ENCODE peak calls at places on chromosomes 2 and 18, in four cellular contexts. V is IMR-90, X is H1, A is H9. E is an unnamed sample.
A peak's percentile ranks its signal among the peaks of the same experiment; 100 is the strongest.

GRCh38 chr2:128558895-128559532 is 240.3 kb upstream of the HS6ST1 start:
- DNase-seq in V (no peak), X (no peak), A (no peak), E (no peak)

GRCh38 chr2:160308915-160309314 is 108.8 kb upstream of the ITGB6 start:
- DNase-seq in A (no peak), X (peak; percentile 23), V (peak; percentile 75), E (no peak)

GRCh38 chr18:5298156-5298852 is 2.8 kb upstream of the ZBTB14 start:
- DNase-seq in V (no peak), A (no peak), X (no peak), E (no peak)

GRCh38 chr18:31634331-31634713 is 42.6 kb downstream of the TTR start:
- DNase-seq in X (no peak), A (no peak), V (no peak), E (no peak)

GRCh38 chr18:76433788-76434187 is 61.3 kb downstream of the ZNF516 start:
- DNase-seq in X (no peak), A (no peak), V (no peak), E (no peak)

GRCh38 chr2:22692751-22693150 is 692.2 kb upstream of the KLHL29 start:
- DNase-seq in V (no peak), A (no peak), X (no peak), E (no peak)

GRCh38 chr2:190382851-190383250 is 25.3 kb upstream of the MFSD6 start:
- DNase-seq in V (peak; percentile 41), A (no peak), X (no peak), E (no peak)

GRCh38 chr18:23547806-23548205 is 38.5 kb downstream of the NPC1 start:
- DNase-seq in V (no peak), X (no peak), A (no peak), E (no peak)

GRCh38 chr2:105393373-105394055 is 5.3 kb downstream of the FHL2 start:
- DNase-seq in V (peak; percentile 73), A (no peak), X (no peak), E (no peak)

GRCh38 chr2:20326163-20326780 is 24.4 kb downstream of the PUM2 start:
- DNase-seq in V (peak; percentile 68), A (no peak), X (no peak), E (peak; percentile 14)

GRCh38 chr2:148814853-148815419 is 60.1 kb upstream of the KIF5C start:
- DNase-seq in X (no peak), A (no peak), V (peak; percentile 29), E (no peak)

GRCh38 chr2:23385351-23385747 is 370 bp downstream of the KLHL29 start:
- DNase-seq in X (no peak), A (no peak), V (peak; percentile 36), E (no peak)

GRCh38 chr2:30336978-30337841 is 105.9 kb downstream of the LBH start:
- DNase-seq in A (no peak), X (no peak), V (peak; percentile 36), E (no peak)

GRCh38 chr2:19753314-19753713 is 148.5 kb downstream of the TTC32 start:
- DNase-seq in X (no peak), A (no peak), V (peak; percentile 59), E (no peak)

GRCh38 chr2:240426797-240427721 is 8.4 kb upstream of the GPC1 start:
- DNase-seq in X (no peak), V (peak; percentile 85), A (peak; percentile 27), E (no peak)

GRCh38 chr18:49749563-49749962 is 63.8 kb downstream of the ACAA2 start:
- DNase-seq in X (no peak), V (no peak), A (no peak), E (no peak)

GRCh38 chr2:205879362-205879761 is 197.1 kb downstream of the NRP2 start:
- DNase-seq in V (no peak), A (no peak), X (no peak), E (no peak)

GRCh38 chr2:120594856-120595685 is 140.6 kb upstream of the GLI2 start:
- DNase-seq in A (peak; percentile 79), X (no peak), V (no peak), E (no peak)

GRCh38 chr2:112794131-112794733 is 9.9 kb upstream of the IL1A start:
- DNase-seq in X (no peak), A (no peak), V (peak; percentile 96), E (no peak)

GRCh38 chr2:26190369-26190768 is 17.5 kb downstream of the GAREM2 start:
- DNase-seq in X (no peak), A (no peak), V (no peak), E (no peak)

GRCh38 chr2:177124371-177124770 is 88.2 kb upstream of the HNRNPA3 start:
- DNase-seq in X (no peak), V (no peak), A (no peak), E (no peak)

GRCh38 chr18:50611529-50611941 is 51.6 kb downstream of the MAPK4 start:
- DNase-seq in X (no peak), V (no peak), A (no peak), E (no peak)

GRCh38 chr2:191171708-191172355 is 21.0 kb upstream of the STAT4 start:
- DNase-seq in X (no peak), A (no peak), V (peak; percentile 97), E (peak; percentile 3)

GRCh38 chr2:227817336-227817735 is 3.7 kb downstream of the CCL20 start:
- DNase-seq in V (no peak), A (no peak), X (no peak), E (no peak)

GRCh38 chr2:207640661-207641060 is 15.5 kb upstream of the METTL21A start:
- DNase-seq in A (no peak), V (no peak), X (no peak), E (no peak)

GRCh38 chr2:11256166-11256565 is 88.3 kb downstream of the ROCK2 start:
- DNase-seq in X (no peak), V (no peak), A (no peak), E (no peak)

GRCh38 chr2:9145752-9146430 is 60.7 kb upstream of the ASAP2 start:
- DNase-seq in X (no peak), A (peak; percentile 65), V (no peak), E (no peak)

GRCh38 chr2:73759287-73759764 is 20.6 kb downstream of the DUSP11 start:
- DNase-seq in X (no peak), A (no peak), V (peak; percentile 58), E (no peak)

GRCh38 chr2:195929531-195929930 is 139.1 kb downstream of the DNAH7 start:
- DNase-seq in A (no peak), V (no peak), X (no peak), E (no peak)

GRCh38 chr2:53403836-53404413 is 363.7 kb upstream of the CHAC2 start:
- DNase-seq in A (no peak), X (no peak), V (peak; percentile 79), E (no peak)

GRCh38 chr2:1869987-1870386 is 125.7 kb upstream of the PXDN start:
- DNase-seq in X (no peak), V (no peak), A (no peak), E (no peak)

GRCh38 chr2:240913810-240914644 is 7.9 kb downstream of the CROCC2 start:
- DNase-seq in V (peak; percentile 55), X (peak; percentile 34), A (peak; percentile 87), E (peak; percentile 69)

GRCh38 chr18:27606851-27607250 is 421.7 kb upstream of the CHST9 start:
- DNase-seq in X (no peak), A (no peak), V (no peak), E (no peak)

GRCh38 chr2:42196403-42197267 is 27.5 kb downstream of the EML4 start:
- DNase-seq in X (peak; percentile 9), A (peak; percentile 53), V (peak; percentile 58), E (no peak)
- H3K9ac ChIP-seq in X (no peak overlapping the region), A (no peak overlapping the region), V (no peak overlapping the region), E (no peak overlapping the region)

DNA sequence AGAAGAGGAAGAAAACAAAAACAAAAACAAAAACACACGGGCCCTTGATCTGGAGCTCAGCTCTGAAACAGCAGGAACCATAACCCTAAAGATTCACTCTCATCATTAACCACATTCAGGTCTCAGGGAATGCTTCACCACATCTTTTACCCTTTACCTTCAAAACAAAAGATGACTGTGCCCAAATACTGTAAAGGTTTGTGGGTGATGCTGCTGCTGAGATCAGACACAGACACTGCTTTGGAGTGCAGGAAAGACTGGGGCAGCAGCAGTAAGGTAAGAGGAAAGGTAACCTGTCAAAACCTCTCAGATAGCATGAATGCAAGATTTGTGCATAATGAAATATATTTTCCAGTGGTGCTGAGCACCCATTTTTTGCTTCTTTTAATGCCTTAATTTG is 3.9 kb upstream of the FLACC1 start:
- DNase-seq in V (no peak), A (no peak), X (no peak), E (no peak)
- H2BK15ac ChIP-seq in V (no peak overlapping the region), A (no peak overlapping the region), X (no peak overlapping the region), E (no peak overlapping the region)

GRCh38 chr2:37776487-37776886 is 105.0 kb upstream of the CDC42EP3 start:
- DNase-seq in X (peak; percentile 7), A (no peak), V (peak; percentile 93), E (no peak)

GRCh38 chr2:37773354-37773753 is 101.9 kb upstream of the CDC42EP3 start:
- DNase-seq in V (no peak), A (no peak), X (no peak), E (no peak)

GRCh38 chr2:37775908-37776250 is 104.4 kb upstream of the CDC42EP3 start:
- DNase-seq in A (no peak), X (no peak), V (peak; percentile 84), E (no peak)

GRCh38 chr2:37771600-37772088 is 100.2 kb upstream of the CDC42EP3 start:
- DNase-seq in A (no peak), V (peak; percentile 84), X (no peak), E (no peak)

DNA sequence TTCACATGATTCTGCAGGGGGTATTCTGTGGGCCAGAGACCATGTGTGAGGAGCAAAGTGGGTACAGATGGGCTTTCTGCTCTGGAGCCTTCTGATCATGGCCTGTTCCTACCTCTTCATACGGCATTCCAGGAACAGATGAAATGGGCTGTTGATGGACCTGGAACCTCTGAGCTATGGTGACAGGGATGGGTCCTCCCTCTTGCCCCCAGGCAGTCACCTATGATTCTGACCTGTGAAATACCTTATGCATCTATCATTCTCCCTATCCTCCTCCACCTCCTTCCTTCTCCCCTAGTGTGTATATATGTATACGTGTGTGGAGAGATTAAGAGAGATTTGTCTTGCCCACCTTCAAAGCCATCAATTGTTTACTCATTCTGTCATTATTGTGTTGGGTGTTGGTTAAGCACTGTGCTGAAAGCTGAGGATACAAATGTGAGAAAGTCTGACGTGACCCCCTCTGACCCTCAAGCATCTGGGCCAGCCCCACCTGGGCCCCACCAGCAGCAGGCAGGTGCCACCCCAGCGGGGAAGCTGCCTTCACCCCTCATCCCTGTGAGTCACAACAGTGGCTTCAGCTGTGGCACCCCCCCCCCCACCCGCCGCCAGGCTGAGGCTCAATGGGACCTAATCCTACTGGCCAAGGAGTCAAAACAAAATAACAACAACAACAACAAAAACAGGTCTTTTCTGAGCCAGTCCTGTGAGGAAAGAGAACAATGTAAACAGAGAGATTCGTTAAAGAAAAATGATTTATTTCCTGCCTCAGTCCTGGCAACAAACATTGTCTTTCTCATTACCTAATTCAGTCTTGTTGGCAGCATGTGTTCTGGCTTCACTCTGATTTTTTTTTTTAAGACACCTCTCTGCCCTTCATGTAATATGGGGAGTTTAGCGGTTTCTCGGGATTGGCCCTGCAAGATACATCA is 103.8 kb upstream of the CDC42EP3 start:
- DNase-seq in A (no peak), X (no peak), V (no peak), E (no peak)
- H3K9ac ChIP-seq in A (no peak overlapping the region), X (no peak overlapping the region), V (peak overlapping the region; percentile 52), E (no peak overlapping the region)

GRCh38 chr2:62196278-62196901 is 475 bp downstream of the B3GNT2 start:
- DNase-seq in A (no peak), V (no peak), X (no peak), E (peak; percentile 48)
- H2BK15ac ChIP-seq in A (no peak overlapping the region), V (no peak overlapping the region), X (no peak overlapping the region), E (peak overlapping the region; percentile 24)

GRCh38 chr2:127063701-127064590 is 43.0 kb downstream of the BIN1 start:
- DNase-seq in A (no peak), V (no peak), X (no peak), E (no peak)
- H3K9ac ChIP-seq in A (no peak overlapping the region), V (peak overlapping the region; percentile 16), X (peak overlapping the region; percentile 33), E (peak overlapping the region; percentile 80)

E was measured in neuronal stem cell.